ENCODE peak calls at places on chromosomes 16 and 17, in eight cellular contexts. L, C, G, J, T, Z, W and U are unnamed samples.

GRCh38 chr16:19601083-19601976 is 45.8 kb downstream of the VPS35L start:
- DNase-seq in L (peak), C (peak), G (peak), J (peak), T (peak), Z (peak), W (peak), U (peak)

GRCh38 chr17:2081564-2081963 is 26.7 kb downstream of the HIC1 start:
- DNase-seq in L (peak), C (no peak), G (no peak), J (no peak), T (no peak), Z (no peak), W (no peak), U (no peak)

GRCh38 chr16:11743308-11744074 is 834 bp upstream of the TXNDC11 start:
- DNase-seq in L (peak), C (peak), G (peak), J (no peak), T (no peak), Z (no peak), W (peak), U (no peak)

GRCh38 chr16:88274847-88275246 is 107.9 kb upstream of the ZNF469 start:
- DNase-seq in L (no peak), C (no peak), G (no peak), J (no peak), T (no peak), Z (no peak), W (peak), U (no peak)

GRCh38 chr17:67421869-67422273 is 44.8 kb downstream of the PITPNC1 start:
- DNase-seq in L (peak), C (peak), G (no peak), J (no peak), T (peak), Z (no peak), W (peak), U (no peak)

GRCh38 chr16:84562174-84562815 is 55.6 kb downstream of the COTL1 start:
- DNase-seq in L (no peak), C (no peak), G (no peak), J (no peak), T (no peak), Z (no peak), W (no peak), U (no peak)

GRCh38 chr17:40442392-40443195 is 656 bp upstream of the IGFBP4 start:
- DNase-seq in L (no peak), C (no peak), G (peak), J (no peak), T (peak), Z (no peak), W (peak), U (no peak)

GRCh38 chr17:74920679-74921044 is 2.4 kb downstream of the USH1G start:
- DNase-seq in L (no peak), C (no peak), G (no peak), J (no peak), T (no peak), Z (no peak), W (no peak), U (no peak)

GRCh38 chr16:54488729-54489128 is 202.1 kb upstream of the IRX3 start:
- DNase-seq in L (no peak), C (no peak), G (no peak), J (no peak), T (no peak), Z (no peak), W (no peak), U (no peak)

GRCh38 chr17:48051706-48052486 is 3.7 kb downstream of the NFE2L1 start:
- DNase-seq in L (peak), C (peak), G (peak), J (no peak), T (peak), Z (peak), W (peak), U (no peak)

GRCh38 chr17:731943-732787 is at the start of gene TLCD3A:
- DNase-seq in L (peak), C (peak), G (peak), J (peak), T (peak), Z (peak), W (peak), U (peak)

GRCh38 chr16:2799205-2799851 is 1.1 kb downstream of the PRSS41 start:
- DNase-seq in L (no peak), C (no peak), G (no peak), J (no peak), T (no peak), Z (no peak), W (no peak), U (no peak)

GRCh38 chr17:80649200-80649644 is 104.6 kb downstream of the RPTOR start:
- DNase-seq in L (no peak), C (no peak), G (no peak), J (no peak), T (no peak), Z (peak), W (no peak), U (peak)

GRCh38 chr16:3317315-3317999 is 12.2 kb downstream of the ZNF75A start:
- DNase-seq in L (peak), C (no peak), G (no peak), J (no peak), T (no peak), Z (peak), W (peak), U (no peak)

GRCh38 chr17:17943281-17943984 is 28.8 kb downstream of the TOM1L2 start:
- DNase-seq in L (no peak), C (no peak), G (no peak), J (no peak), T (no peak), Z (peak), W (no peak), U (no peak)